ENCODE peak calls at places on chromosomes 7 and 10, in seven cellular contexts. One of them, this sample, is unnamed.

GRCh38 chr10:118332948-118333710 is 9.0 kb downstream of the FAM204A start:
- DNase-seq in psoas muscle: no peak
- DNase-seq in Peyer's patch: no peak
- DNase-seq in left ventricle myocardium inferior: no peak
- DNase-seq in left lung: no peak
- DNase-seq in fibroblast of lung: peak; percentile 25
- DNase-seq in GM23248: no peak
- DNase-seq in this sample: no peak

GRCh38 chr7:67614843-67615242 is 618.2 kb downstream of the TYW1 start:
- DNase-seq in psoas muscle: no peak
- DNase-seq in Peyer's patch: no peak
- DNase-seq in left ventricle myocardium inferior: no peak
- DNase-seq in left lung: no peak
- DNase-seq in fibroblast of lung: no peak
- DNase-seq in GM23248: no peak
- DNase-seq in this sample: no peak

GRCh38 chr7:8295638-8296361 is 33.8 kb upstream of the ICA1 start:
- DNase-seq in psoas muscle: no peak
- DNase-seq in Peyer's patch: no peak
- DNase-seq in left ventricle myocardium inferior: no peak
- DNase-seq in left lung: no peak
- DNase-seq in fibroblast of lung: peak; percentile 86
- DNase-seq in GM23248: peak; percentile 87
- DNase-seq in this sample: no peak

GRCh38 chr7:152512711-152513110 is 76.9 kb upstream of the KMT2C start:
- DNase-seq in psoas muscle: no peak
- DNase-seq in Peyer's patch: no peak
- DNase-seq in left ventricle myocardium inferior: no peak
- DNase-seq in left lung: no peak
- DNase-seq in fibroblast of lung: no peak
- DNase-seq in GM23248: no peak
- DNase-seq in this sample: no peak

GRCh38 chr7:4169505-4169904 is 512.6 kb upstream of the FOXK1 start:
- DNase-seq in psoas muscle: no peak
- DNase-seq in Peyer's patch: no peak
- DNase-seq in left ventricle myocardium inferior: no peak
- DNase-seq in left lung: no peak
- DNase-seq in fibroblast of lung: no peak
- DNase-seq in GM23248: no peak
- DNase-seq in this sample: no peak

GRCh38 chr10:60573342-60573741 is 183.7 kb upstream of the ANK3 start:
- DNase-seq in psoas muscle: no peak
- DNase-seq in Peyer's patch: no peak
- DNase-seq in left ventricle myocardium inferior: no peak
- DNase-seq in left lung: no peak
- DNase-seq in fibroblast of lung: no peak
- DNase-seq in GM23248: peak; percentile 3
- DNase-seq in this sample: no peak

GRCh38 chr10:89653410-89653828 is 8.4 kb upstream of the PANK1 start:
- DNase-seq in psoas muscle: no peak
- DNase-seq in Peyer's patch: no peak
- DNase-seq in left ventricle myocardium inferior: no peak
- DNase-seq in left lung: no peak
- DNase-seq in fibroblast of lung: no peak
- DNase-seq in GM23248: no peak
- DNase-seq in this sample: no peak

GRCh38 chr7:29177963-29178612 is 16.5 kb upstream of the CHN2 start:
- DNase-seq in psoas muscle: peak; percentile 18
- DNase-seq in Peyer's patch: no peak
- DNase-seq in left ventricle myocardium inferior: peak; percentile 35
- DNase-seq in left lung: peak; percentile 80
- DNase-seq in fibroblast of lung: no peak
- DNase-seq in GM23248: no peak
- DNase-seq in this sample: no peak

GRCh38 chr10:60511823-60512222 is 122.1 kb upstream of the ANK3 start:
- DNase-seq in psoas muscle: no peak
- DNase-seq in Peyer's patch: no peak
- DNase-seq in left ventricle myocardium inferior: no peak
- DNase-seq in left lung: no peak
- DNase-seq in fibroblast of lung: no peak
- DNase-seq in GM23248: no peak
- DNase-seq in this sample: no peak

GRCh38 chr7:44581426-44581906 is 565 bp downstream of the TMED4 start:
- DNase-seq in psoas muscle: no peak
- DNase-seq in Peyer's patch: peak; percentile 44
- DNase-seq in left ventricle myocardium inferior: no peak
- DNase-seq in left lung: peak; percentile 41
- DNase-seq in fibroblast of lung: peak; percentile 18
- DNase-seq in GM23248: peak; percentile 41
- DNase-seq in this sample: peak; percentile 73

GRCh38 chr7:158649279-158649678 is 55.3 kb downstream of the NCAPG2 start:
- DNase-seq in psoas muscle: no peak
- DNase-seq in Peyer's patch: no peak
- DNase-seq in left ventricle myocardium inferior: no peak
- DNase-seq in left lung: no peak
- DNase-seq in fibroblast of lung: peak; percentile 92
- DNase-seq in GM23248: peak; percentile 95
- DNase-seq in this sample: no peak

GRCh38 chr10:77428776-77429395 is 208.7 kb downstream of the KCNMA1 start:
- DNase-seq in psoas muscle: peak; percentile 48
- DNase-seq in Peyer's patch: no peak
- DNase-seq in left ventricle myocardium inferior: no peak
- DNase-seq in left lung: peak; percentile 55
- DNase-seq in fibroblast of lung: peak; percentile 75
- DNase-seq in GM23248: peak; percentile 81
- DNase-seq in this sample: no peak

GRCh38 chr7:123184271-123184670 is 15.5 kb downstream of the SLC13A1 start:
- DNase-seq in psoas muscle: no peak
- DNase-seq in Peyer's patch: no peak
- DNase-seq in left ventricle myocardium inferior: no peak
- DNase-seq in left lung: no peak
- DNase-seq in fibroblast of lung: no peak
- DNase-seq in GM23248: no peak
- DNase-seq in this sample: no peak

GRCh38 chr10:113431807-113432206 is 121.0 kb upstream of the HABP2 start:
- DNase-seq in psoas muscle: no peak
- DNase-seq in Peyer's patch: no peak
- DNase-seq in left ventricle myocardium inferior: no peak
- DNase-seq in left lung: no peak
- DNase-seq in fibroblast of lung: no peak
- DNase-seq in GM23248: no peak
- DNase-seq in this sample: no peak

GRCh38 chr7:1142051-1142635 is 17.9 kb downstream of the ZFAND2A start:
- DNase-seq in psoas muscle: no peak
- DNase-seq in Peyer's patch: no peak
- DNase-seq in left ventricle myocardium inferior: no peak
- DNase-seq in left lung: no peak
- DNase-seq in fibroblast of lung: no peak
- DNase-seq in GM23248: peak; percentile 48
- DNase-seq in this sample: no peak

GRCh38 chr10:5442056-5442989 is 30.0 kb downstream of the NET1 start:
- DNase-seq in psoas muscle: no peak
- DNase-seq in Peyer's patch: no peak
- DNase-seq in left ventricle myocardium inferior: no peak
- DNase-seq in left lung: no peak
- DNase-seq in fibroblast of lung: peak; percentile 70
- DNase-seq in GM23248: peak; percentile 57
- DNase-seq in this sample: no peak

GRCh38 chr7:138228764-138229163 is 152.5 kb downstream of the AKR1D1 start:
- DNase-seq in psoas muscle: no peak
- DNase-seq in Peyer's patch: no peak
- DNase-seq in left ventricle myocardium inferior: no peak
- DNase-seq in left lung: no peak
- DNase-seq in fibroblast of lung: no peak
- DNase-seq in GM23248: no peak
- DNase-seq in this sample: no peak

GRCh38 chr10:34780818-34781380 is 34.2 kb downstream of the PARD3 start:
- DNase-seq in psoas muscle: peak; percentile 50
- DNase-seq in Peyer's patch: no peak
- DNase-seq in left ventricle myocardium inferior: peak; percentile 69
- DNase-seq in left lung: no peak
- DNase-seq in fibroblast of lung: peak; percentile 75
- DNase-seq in GM23248: no peak
- DNase-seq in this sample: no peak
- H3K4me1 ChIP-seq in psoas muscle: peaks cover 64% of the 10 kb centered on the region
- H3K4me1 ChIP-seq in Peyer's patch: no peaks in the 10 kb centered on the region
- H3K4me1 ChIP-seq in left ventricle myocardium inferior: peaks cover 51% of the 10 kb centered on the region
- H3K4me1 ChIP-seq in left lung: peaks cover 10% of the 10 kb centered on the region
- H3K4me1 ChIP-seq in fibroblast of lung: peaks cover 15% of the 10 kb centered on the region
- H3K4me1 ChIP-seq in GM23248: peaks cover 7% of the 10 kb centered on the region
- H3K4me1 ChIP-seq in this sample: no peaks in the 10 kb centered on the region

GRCh38 chr10:132572545-132572937 is 35.0 kb downstream of the INPP5A start:
- DNase-seq in psoas muscle: no peak
- DNase-seq in Peyer's patch: no peak
- DNase-seq in left ventricle myocardium inferior: no peak
- DNase-seq in left lung: peak; percentile 30
- DNase-seq in fibroblast of lung: peak; percentile 31
- DNase-seq in GM23248: peak; percentile 26
- DNase-seq in this sample: no peak

GRCh38 chr10:132575320-132576201 is 38.0 kb downstream of the INPP5A start:
- DNase-seq in psoas muscle: no peak
- DNase-seq in Peyer's patch: peak; percentile 59
- DNase-seq in left ventricle myocardium inferior: no peak
- DNase-seq in left lung: peak; percentile 46
- DNase-seq in fibroblast of lung: peak; percentile 93
- DNase-seq in GM23248: no peak
- DNase-seq in this sample: no peak

GRCh38 chr10:132571565-132572544 is 34.3 kb downstream of the INPP5A start:
- DNase-seq in psoas muscle: peak; percentile 61
- DNase-seq in Peyer's patch: peak; percentile 84
- DNase-seq in left ventricle myocardium inferior: no peak
- DNase-seq in left lung: peak; percentile 68
- DNase-seq in fibroblast of lung: peak; percentile 63
- DNase-seq in GM23248: peak; percentile 92
- DNase-seq in this sample: peak; percentile 52

GRCh38 chr10:132574783-132575319 is 37.3 kb downstream of the INPP5A start:
- DNase-seq in psoas muscle: no peak
- DNase-seq in Peyer's patch: peak; percentile 16
- DNase-seq in left ventricle myocardium inferior: no peak
- DNase-seq in left lung: peak; percentile 32
- DNase-seq in fibroblast of lung: no peak
- DNase-seq in GM23248: no peak
- DNase-seq in this sample: no peak

GRCh38 chr10:132574288-132574687 is 36.7 kb downstream of the INPP5A start:
- DNase-seq in psoas muscle: no peak
- DNase-seq in Peyer's patch: peak; percentile 16
- DNase-seq in left ventricle myocardium inferior: no peak
- DNase-seq in left lung: no peak
- DNase-seq in fibroblast of lung: no peak
- DNase-seq in GM23248: no peak
- DNase-seq in this sample: no peak
- H3K4me1 ChIP-seq in psoas muscle: peaks cover 49% of the 10 kb centered on the region
- H3K4me1 ChIP-seq in Peyer's patch: peaks cover 43% of the 10 kb centered on the region
- H3K4me1 ChIP-seq in left ventricle myocardium inferior: peaks cover 82% of the 10 kb centered on the region
- H3K4me1 ChIP-seq in left lung: peaks cover 66% of the 10 kb centered on the region
- H3K4me1 ChIP-seq in fibroblast of lung: peaks cover 18% of the 10 kb centered on the region
- H3K4me1 ChIP-seq in GM23248: peaks cover 14% of the 10 kb centered on the region
- H3K4me1 ChIP-seq in this sample: peaks cover 39% of the 10 kb centered on the region

GRCh38 chr7:130943981-130944380 is 210.0 kb upstream of the KLF14 start:
- DNase-seq in psoas muscle: no peak
- DNase-seq in Peyer's patch: no peak
- DNase-seq in left ventricle myocardium inferior: no peak
- DNase-seq in left lung: no peak
- DNase-seq in fibroblast of lung: peak; percentile 77
- DNase-seq in GM23248: no peak
- DNase-seq in this sample: no peak

GRCh38 chr7:130944997-130945396 is 211.0 kb upstream of the KLF14 start:
- DNase-seq in psoas muscle: no peak
- DNase-seq in Peyer's patch: no peak
- DNase-seq in left ventricle myocardium inferior: no peak
- DNase-seq in left lung: no peak
- DNase-seq in fibroblast of lung: no peak
- DNase-seq in GM23248: no peak
- DNase-seq in this sample: no peak

GRCh38 chr7:130946110-130946509 is 212.1 kb upstream of the KLF14 start:
- DNase-seq in psoas muscle: no peak
- DNase-seq in Peyer's patch: no peak
- DNase-seq in left ventricle myocardium inferior: no peak
- DNase-seq in left lung: no peak
- DNase-seq in fibroblast of lung: no peak
- DNase-seq in GM23248: no peak
- DNase-seq in this sample: no peak

GRCh38 chr7:130943336-130943901 is 209.4 kb upstream of the KLF14 start:
- DNase-seq in psoas muscle: no peak
- DNase-seq in Peyer's patch: no peak
- DNase-seq in left ventricle myocardium inferior: no peak
- DNase-seq in left lung: no peak
- DNase-seq in fibroblast of lung: peak; percentile 92
- DNase-seq in GM23248: peak; percentile 75
- DNase-seq in this sample: no peak

DNA sequence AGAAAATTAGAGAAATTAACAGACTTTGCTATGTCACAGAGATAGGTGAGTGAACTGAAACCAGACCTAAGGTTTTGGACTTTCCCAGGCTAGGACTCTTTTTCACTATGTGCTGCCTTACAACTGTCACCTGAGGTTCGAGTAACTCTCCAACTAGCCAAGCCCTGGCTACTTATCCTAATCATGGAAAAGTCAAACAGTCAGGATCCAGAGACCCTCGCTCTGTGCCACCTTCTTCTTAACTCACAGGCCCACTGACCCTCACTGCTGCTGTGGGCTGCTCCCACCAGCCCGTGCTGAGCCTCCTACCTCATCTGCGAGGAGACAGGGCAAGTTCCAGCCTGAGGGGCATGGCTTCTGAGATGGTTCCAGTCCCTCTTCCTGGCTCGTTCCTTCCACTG is 211.4 kb upstream of the KLF14 start:
- DNase-seq in psoas muscle: no peak
- DNase-seq in Peyer's patch: no peak
- DNase-seq in left ventricle myocardium inferior: no peak
- DNase-seq in left lung: no peak
- DNase-seq in fibroblast of lung: no peak
- DNase-seq in GM23248: no peak
- DNase-seq in this sample: no peak
- H3K4me1 ChIP-seq in psoas muscle: peaks cover 56% of the 10 kb centered on the region
- H3K4me1 ChIP-seq in Peyer's patch: peaks cover 3% of the 10 kb centered on the region
- H3K4me1 ChIP-seq in left ventricle myocardium inferior: peaks cover 81% of the 10 kb centered on the region
- H3K4me1 ChIP-seq in left lung: peaks cover 79% of the 10 kb centered on the region
- H3K4me1 ChIP-seq in fibroblast of lung: peaks cover 20% of the 10 kb centered on the region
- H3K4me1 ChIP-seq in GM23248: peaks cover 71% of the 10 kb centered on the region
- H3K4me1 ChIP-seq in this sample: peaks cover 73% of the 10 kb centered on the region

DNA sequence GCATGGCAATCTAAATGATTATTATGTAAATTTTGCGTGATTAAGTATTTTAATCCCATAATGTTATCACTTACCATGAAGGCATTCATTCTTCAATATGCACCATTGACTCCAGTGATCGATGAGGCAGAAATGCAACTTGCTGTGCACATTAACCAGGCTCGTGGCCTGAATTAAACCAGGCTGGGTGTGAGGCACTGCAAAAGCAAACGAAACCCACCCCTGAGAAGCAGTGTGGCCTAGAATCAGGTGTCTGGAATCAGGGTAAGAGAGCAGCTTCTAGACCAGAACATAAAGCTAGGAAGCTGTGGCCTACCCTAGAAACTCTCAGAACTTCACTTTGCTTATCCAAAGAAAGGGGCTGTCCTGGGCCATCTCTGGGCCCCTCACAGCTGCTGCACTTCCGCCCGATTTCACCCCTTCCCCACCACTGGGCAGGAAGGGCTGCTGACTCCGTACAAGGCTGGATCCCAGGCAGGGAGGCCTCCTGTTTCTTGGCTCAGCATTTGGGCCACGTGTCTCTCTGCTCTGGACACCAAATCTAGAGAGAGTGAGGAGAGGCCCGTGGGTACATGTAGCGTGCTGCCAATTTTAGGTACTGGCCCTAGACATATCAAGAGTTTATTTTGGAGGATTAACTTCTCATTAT is 4.4 kb downstream of the PTPRE start:
- DNase-seq in psoas muscle: no peak
- DNase-seq in Peyer's patch: no peak
- DNase-seq in left ventricle myocardium inferior: peak; percentile 58
- DNase-seq in left lung: no peak
- DNase-seq in fibroblast of lung: no peak
- DNase-seq in GM23248: no peak
- DNase-seq in this sample: no peak
- H3K4me1 ChIP-seq in psoas muscle: no peaks in the 10 kb centered on the region
- H3K4me1 ChIP-seq in Peyer's patch: peaks cover 12% of the 10 kb centered on the region
- H3K4me1 ChIP-seq in left ventricle myocardium inferior: peaks cover 90% of the 10 kb centered on the region
- H3K4me1 ChIP-seq in left lung: peaks cover 48% of the 10 kb centered on the region
- H3K4me1 ChIP-seq in fibroblast of lung: peaks cover 18% of the 10 kb centered on the region
- H3K4me1 ChIP-seq in GM23248: peaks cover 21% of the 10 kb centered on the region
- H3K4me1 ChIP-seq in this sample: no peaks in the 10 kb centered on the region